ENCODE peak calls at places on chromosomes 13 and 19, in nine cellular contexts. One of them, this sample, is unnamed.

GRCh38 chr13:109881961-109882558 is 95.7 kb upstream of the IRS2 start:
- DNase-seq in mesothelial cell of epicardium: no peak
- DNase-seq in fibroblast of lung: no peak
- DNase-seq in endothelial cell: no peak
- DNase-seq in ascending aorta: no peak
- DNase-seq in AG10803: no peak
- DNase-seq in colonic mucosa: no peak
- DNase-seq in MCF 10A: no peak
- DNase-seq in tibial nerve: no peak
- DNase-seq in this sample: no peak

GRCh38 chr13:111317042-111317550 is 3.3 kb upstream of the TEX29 start:
- DNase-seq in mesothelial cell of epicardium: no peak
- DNase-seq in fibroblast of lung: no peak
- DNase-seq in endothelial cell: no peak
- DNase-seq in ascending aorta: peak; percentile 27
- DNase-seq in AG10803: no peak
- DNase-seq in colonic mucosa: no peak
- DNase-seq in MCF 10A: no peak
- DNase-seq in tibial nerve: no peak
- DNase-seq in this sample: no peak

GRCh38 chr19:16637535-16637934 is 9.5 kb upstream of the MED26 start:
- DNase-seq in mesothelial cell of epicardium: no peak
- DNase-seq in fibroblast of lung: no peak
- DNase-seq in endothelial cell: no peak
- DNase-seq in ascending aorta: no peak
- DNase-seq in AG10803: no peak
- DNase-seq in colonic mucosa: no peak
- DNase-seq in MCF 10A: no peak
- DNase-seq in tibial nerve: no peak
- DNase-seq in this sample: no peak

GRCh38 chr19:54172764-54173699 is at the start of gene TMC4:
- DNase-seq in mesothelial cell of epicardium: no peak
- DNase-seq in fibroblast of lung: no peak
- DNase-seq in endothelial cell: no peak
- DNase-seq in ascending aorta: no peak
- DNase-seq in AG10803: peak; percentile 24
- DNase-seq in colonic mucosa: peak; percentile 84
- DNase-seq in MCF 10A: peak; percentile 76
- DNase-seq in tibial nerve: no peak
- DNase-seq in this sample: no peak

GRCh38 chr13:112248406-112248760 is 127.8 kb upstream of the SPACA7 start:
- DNase-seq in mesothelial cell of epicardium: no peak
- DNase-seq in fibroblast of lung: no peak
- DNase-seq in endothelial cell: no peak
- DNase-seq in ascending aorta: no peak
- DNase-seq in AG10803: no peak
- DNase-seq in colonic mucosa: peak; percentile 7
- DNase-seq in MCF 10A: no peak
- DNase-seq in tibial nerve: no peak
- DNase-seq in this sample: no peak

GRCh38 chr19:13619203-13619632 is 112.9 kb upstream of the CACNA1A start:
- DNase-seq in mesothelial cell of epicardium: no peak
- DNase-seq in fibroblast of lung: no peak
- DNase-seq in endothelial cell: no peak
- DNase-seq in ascending aorta: no peak
- DNase-seq in AG10803: peak; percentile 61
- DNase-seq in colonic mucosa: no peak
- DNase-seq in MCF 10A: peak; percentile 48
- DNase-seq in tibial nerve: no peak
- DNase-seq in this sample: no peak

GRCh38 chr19:39166571-39167391 is 30.0 kb upstream of the NCCRP1 start:
- DNase-seq in mesothelial cell of epicardium: peak; percentile 77
- DNase-seq in fibroblast of lung: peak; percentile 21
- DNase-seq in endothelial cell: no peak
- DNase-seq in ascending aorta: no peak
- DNase-seq in AG10803: no peak
- DNase-seq in colonic mucosa: peak; percentile 92
- DNase-seq in MCF 10A: no peak
- DNase-seq in tibial nerve: no peak
- DNase-seq in this sample: no peak

GRCh38 chr13:113110048-113110851 is 4.7 kb downstream of the F7 start:
- DNase-seq in mesothelial cell of epicardium: peak; percentile 20
- DNase-seq in fibroblast of lung: no peak
- DNase-seq in endothelial cell: no peak
- DNase-seq in ascending aorta: peak; percentile 59
- DNase-seq in AG10803: peak; percentile 8
- DNase-seq in colonic mucosa: no peak
- DNase-seq in MCF 10A: no peak
- DNase-seq in tibial nerve: no peak
- DNase-seq in this sample: no peak

GRCh38 chr19:44812142-44812718 is 3.3 kb downstream of the BCAM start:
- DNase-seq in mesothelial cell of epicardium: no peak
- DNase-seq in fibroblast of lung: no peak
- DNase-seq in endothelial cell: no peak
- DNase-seq in ascending aorta: no peak
- DNase-seq in AG10803: no peak
- DNase-seq in colonic mucosa: no peak
- DNase-seq in MCF 10A: no peak
- DNase-seq in tibial nerve: no peak
- DNase-seq in this sample: no peak

GRCh38 chr19:44814517-44814916 is 5.6 kb downstream of the BCAM start:
- DNase-seq in mesothelial cell of epicardium: no peak
- DNase-seq in fibroblast of lung: no peak
- DNase-seq in endothelial cell: no peak
- DNase-seq in ascending aorta: no peak
- DNase-seq in AG10803: no peak
- DNase-seq in colonic mucosa: no peak
- DNase-seq in MCF 10A: no peak
- DNase-seq in tibial nerve: no peak
- DNase-seq in this sample: no peak

GRCh38 chr19:44810555-44811447 is 1.9 kb downstream of the BCAM start:
- DNase-seq in mesothelial cell of epicardium: no peak
- DNase-seq in fibroblast of lung: no peak
- DNase-seq in endothelial cell: no peak
- DNase-seq in ascending aorta: no peak
- DNase-seq in AG10803: no peak
- DNase-seq in colonic mucosa: no peak
- DNase-seq in MCF 10A: no peak
- DNase-seq in tibial nerve: no peak
- DNase-seq in this sample: no peak

GRCh38 chr19:44814132-44814470 is 5.2 kb downstream of the BCAM start:
- DNase-seq in mesothelial cell of epicardium: no peak
- DNase-seq in fibroblast of lung: no peak
- DNase-seq in endothelial cell: no peak
- DNase-seq in ascending aorta: no peak
- DNase-seq in AG10803: no peak
- DNase-seq in colonic mucosa: no peak
- DNase-seq in MCF 10A: no peak
- DNase-seq in tibial nerve: no peak
- DNase-seq in this sample: no peak

GRCh38 chr19:44813331-44814131 is 4.6 kb downstream of the BCAM start:
- DNase-seq in mesothelial cell of epicardium: no peak
- DNase-seq in fibroblast of lung: no peak
- DNase-seq in endothelial cell: no peak
- DNase-seq in ascending aorta: no peak
- DNase-seq in AG10803: no peak
- DNase-seq in colonic mucosa: no peak
- DNase-seq in MCF 10A: no peak
- DNase-seq in tibial nerve: no peak
- DNase-seq in this sample: no peak
- TF ChIP-seq CTCF in mesothelial cell of epicardium: no peak
- TF ChIP-seq CTCF in fibroblast of lung: no peak
- TF ChIP-seq CTCF in endothelial cell: no peak
- TF ChIP-seq CTCF in ascending aorta: no peak
- TF ChIP-seq CTCF in AG10803: no peak
- TF ChIP-seq CTCF in colonic mucosa: no peak
- TF ChIP-seq CTCF in MCF 10A: no peak
- TF ChIP-seq CTCF in tibial nerve: no peak
- TF ChIP-seq CTCF in this sample: no peak

GRCh38 chr13:57582032-57582431 is 49.5 kb upstream of the PCDH17 start:
- DNase-seq in mesothelial cell of epicardium: no peak
- DNase-seq in fibroblast of lung: no peak
- DNase-seq in endothelial cell: no peak
- DNase-seq in ascending aorta: no peak
- DNase-seq in AG10803: no peak
- DNase-seq in colonic mucosa: no peak
- DNase-seq in MCF 10A: peak; percentile 9
- DNase-seq in tibial nerve: no peak
- DNase-seq in this sample: no peak
- TF ChIP-seq CTCF in mesothelial cell of epicardium: no peak
- TF ChIP-seq CTCF in fibroblast of lung: no peak
- TF ChIP-seq CTCF in endothelial cell: no peak
- TF ChIP-seq CTCF in ascending aorta: no peak
- TF ChIP-seq CTCF in AG10803: no peak
- TF ChIP-seq CTCF in colonic mucosa: no peak
- TF ChIP-seq CTCF in MCF 10A: no peak
- TF ChIP-seq CTCF in tibial nerve: no peak
- TF ChIP-seq CTCF in this sample: no peak

GRCh38 chr13:36086117-36086516 is 45.1 kb downstream of the DCLK1 start:
- DNase-seq in mesothelial cell of epicardium: no peak
- DNase-seq in fibroblast of lung: no peak
- DNase-seq in endothelial cell: no peak
- DNase-seq in ascending aorta: no peak
- DNase-seq in AG10803: no peak
- DNase-seq in colonic mucosa: no peak
- DNase-seq in MCF 10A: no peak
- DNase-seq in tibial nerve: no peak
- DNase-seq in this sample: no peak

GRCh38 chr13:36090592-36090991 is 40.6 kb downstream of the DCLK1 start:
- DNase-seq in mesothelial cell of epicardium: no peak
- DNase-seq in fibroblast of lung: no peak
- DNase-seq in endothelial cell: no peak
- DNase-seq in ascending aorta: no peak
- DNase-seq in AG10803: no peak
- DNase-seq in colonic mucosa: no peak
- DNase-seq in MCF 10A: peak; percentile 54
- DNase-seq in tibial nerve: no peak
- DNase-seq in this sample: no peak

GRCh38 chr13:36088001-36088400 is 43.2 kb downstream of the DCLK1 start:
- DNase-seq in mesothelial cell of epicardium: no peak
- DNase-seq in fibroblast of lung: no peak
- DNase-seq in endothelial cell: no peak
- DNase-seq in ascending aorta: no peak
- DNase-seq in AG10803: no peak
- DNase-seq in colonic mucosa: no peak
- DNase-seq in MCF 10A: peak; percentile 21
- DNase-seq in tibial nerve: no peak
- DNase-seq in this sample: no peak

GRCh38 chr13:36088463-36088862 is 42.7 kb downstream of the DCLK1 start:
- DNase-seq in mesothelial cell of epicardium: no peak
- DNase-seq in fibroblast of lung: no peak
- DNase-seq in endothelial cell: no peak
- DNase-seq in ascending aorta: no peak
- DNase-seq in AG10803: no peak
- DNase-seq in colonic mucosa: no peak
- DNase-seq in MCF 10A: no peak
- DNase-seq in tibial nerve: no peak
- DNase-seq in this sample: no peak

DNA sequence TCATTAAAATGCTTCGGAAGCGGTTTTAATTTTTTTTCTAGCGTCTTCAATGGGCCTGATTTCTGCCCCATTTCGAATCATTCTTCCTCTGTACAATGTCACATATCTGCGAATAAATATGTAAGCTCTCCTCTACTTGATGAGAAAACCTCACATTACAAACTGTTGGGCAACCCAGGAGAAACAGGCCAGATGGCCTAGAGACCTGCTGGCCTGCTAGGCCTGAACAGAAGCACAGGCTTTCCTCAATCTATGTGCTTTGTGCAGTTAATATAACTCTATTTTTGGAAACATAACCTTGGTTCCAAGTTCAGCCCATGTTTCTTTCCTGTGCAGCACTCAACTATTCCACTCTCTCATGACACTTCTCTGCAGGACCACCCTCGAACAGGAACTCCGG is 42.1 kb downstream of the DCLK1 start:
- DNase-seq in mesothelial cell of epicardium: no peak
- DNase-seq in fibroblast of lung: no peak
- DNase-seq in endothelial cell: no peak
- DNase-seq in ascending aorta: no peak
- DNase-seq in AG10803: no peak
- DNase-seq in colonic mucosa: no peak
- DNase-seq in MCF 10A: no peak
- DNase-seq in tibial nerve: no peak
- DNase-seq in this sample: no peak
- TF ChIP-seq CTCF in mesothelial cell of epicardium: no peak
- TF ChIP-seq CTCF in fibroblast of lung: no peak
- TF ChIP-seq CTCF in endothelial cell: no peak
- TF ChIP-seq CTCF in ascending aorta: no peak
- TF ChIP-seq CTCF in AG10803: no peak
- TF ChIP-seq CTCF in colonic mucosa: no peak
- TF ChIP-seq CTCF in MCF 10A: no peak
- TF ChIP-seq CTCF in tibial nerve: no peak
- TF ChIP-seq CTCF in this sample: no peak

GRCh38 chr19:15260939-15261338 is 28.7 kb upstream of the EPHX3 start:
- DNase-seq in mesothelial cell of epicardium: no peak
- DNase-seq in fibroblast of lung: no peak
- DNase-seq in endothelial cell: no peak
- DNase-seq in ascending aorta: no peak
- DNase-seq in AG10803: peak; percentile 23
- DNase-seq in colonic mucosa: no peak
- DNase-seq in MCF 10A: peak; percentile 34
- DNase-seq in tibial nerve: no peak
- DNase-seq in this sample: no peak
- TF ChIP-seq CTCF in mesothelial cell of epicardium: no peak
- TF ChIP-seq CTCF in fibroblast of lung: peak; percentile 25
- TF ChIP-seq CTCF in endothelial cell: peak; percentile 15
- TF ChIP-seq CTCF in ascending aorta: peak; percentile 32
- TF ChIP-seq CTCF in AG10803: peak; percentile 32
- TF ChIP-seq CTCF in colonic mucosa: no peak
- TF ChIP-seq CTCF in MCF 10A: peak; percentile 17
- TF ChIP-seq CTCF in tibial nerve: peak; percentile 13
- TF ChIP-seq CTCF in this sample: no peak

This sample was measured in GM20000.